ENCODE peak calls at places on chromosomes 6 and 20, in four cellular contexts. One of them, this sample, is unnamed.

GRCh38 chr6:27238010-27238983 is 9.2 kb upstream of the PRSS16 start:
- DNase-seq in CD4-positive, alpha-beta T cell: no peak
- DNase-seq in DND-41: no peak
- DNase-seq in M059J: peak
- DNase-seq in this sample: peak

GRCh38 chr6:144408151-144408550 is 123.0 kb downstream of the UTRN start:
- DNase-seq in CD4-positive, alpha-beta T cell: no peak
- DNase-seq in DND-41: no peak
- DNase-seq in M059J: no peak
- DNase-seq in this sample: no peak

GRCh38 chr6:116363759-116364158 is 7.0 kb upstream of the DSE start:
- DNase-seq in CD4-positive, alpha-beta T cell: no peak
- DNase-seq in DND-41: no peak
- DNase-seq in M059J: peak
- DNase-seq in this sample: peak

GRCh38 chr20:18590163-18590562 is 2.3 kb downstream of the DTD1 start:
- DNase-seq in CD4-positive, alpha-beta T cell: no peak
- DNase-seq in DND-41: no peak
- DNase-seq in M059J: peak
- DNase-seq in this sample: no peak

GRCh38 chr20:41889871-41890224 is 271.7 kb upstream of the CHD6 start:
- DNase-seq in CD4-positive, alpha-beta T cell: no peak
- DNase-seq in DND-41: no peak
- DNase-seq in M059J: peak
- DNase-seq in this sample: peak

GRCh38 chr20:47956261-47956995 is 171.1 kb upstream of the SULF2 start:
- DNase-seq in CD4-positive, alpha-beta T cell: no peak
- DNase-seq in DND-41: no peak
- DNase-seq in M059J: no peak
- DNase-seq in this sample: peak

GRCh38 chr20:45440891-45441685 is 25.1 kb downstream of the PIGT start:
- DNase-seq in CD4-positive, alpha-beta T cell: no peak
- DNase-seq in DND-41: no peak
- DNase-seq in M059J: no peak
- DNase-seq in this sample: no peak

GRCh38 chr6:156778615-156779205 is 1.5 kb downstream of the ARID1B start:
- DNase-seq in CD4-positive, alpha-beta T cell: peak
- DNase-seq in DND-41: peak
- DNase-seq in M059J: peak
- DNase-seq in this sample: peak

GRCh38 chr20:47461120-47461685 is 40.5 kb upstream of the NCOA3 start:
- DNase-seq in CD4-positive, alpha-beta T cell: no peak
- DNase-seq in DND-41: no peak
- DNase-seq in M059J: no peak
- DNase-seq in this sample: no peak

GRCh38 chr6:43951063-43951755 is 176.0 kb downstream of the MRPL14 start:
- DNase-seq in CD4-positive, alpha-beta T cell: no peak
- DNase-seq in DND-41: peak
- DNase-seq in M059J: peak
- DNase-seq in this sample: peak

GRCh38 chr6:75504902-75505233 is 11.3 kb upstream of the FILIP1 start:
- DNase-seq in CD4-positive, alpha-beta T cell: no peak
- DNase-seq in DND-41: no peak
- DNase-seq in M059J: peak
- DNase-seq in this sample: no peak

GRCh38 chr20:39904713-39905112 is 784.3 kb downstream of the MAFB start:
- DNase-seq in CD4-positive, alpha-beta T cell: no peak
- DNase-seq in DND-41: no peak
- DNase-seq in M059J: no peak
- DNase-seq in this sample: no peak

GRCh38 chr6:27297857-27298730 is 14.0 kb downstream of the POM121L2 start:
- DNase-seq in CD4-positive, alpha-beta T cell: no peak
- DNase-seq in DND-41: no peak
- DNase-seq in M059J: peak
- DNase-seq in this sample: peak

GRCh38 chr6:134060491-134061106 is 8.2 kb upstream of the SLC2A12 start:
- DNase-seq in CD4-positive, alpha-beta T cell: no peak
- DNase-seq in DND-41: no peak
- DNase-seq in M059J: peak
- DNase-seq in this sample: peak

GRCh38 chr20:63536997-63537524 is at the start of gene PTK6:
- DNase-seq in CD4-positive, alpha-beta T cell: no peak
- DNase-seq in DND-41: no peak
- DNase-seq in M059J: no peak
- DNase-seq in this sample: no peak

GRCh38 chr6:3226422-3227362 is 761 bp downstream of the TUBB2B start:
- DNase-seq in CD4-positive, alpha-beta T cell: peak
- DNase-seq in DND-41: no peak
- DNase-seq in M059J: peak
- DNase-seq in this sample: no peak

GRCh38 chr6:147958683-147959082 is 384.0 kb upstream of the SASH1 start:
- DNase-seq in CD4-positive, alpha-beta T cell: no peak
- DNase-seq in DND-41: no peak
- DNase-seq in M059J: no peak
- DNase-seq in this sample: no peak

GRCh38 chr20:32333181-32333987 is 24.7 kb upstream of the ASXL1 start:
- DNase-seq in CD4-positive, alpha-beta T cell: no peak
- DNase-seq in DND-41: no peak
- DNase-seq in M059J: no peak
- DNase-seq in this sample: no peak

GRCh38 chr20:1801551-1801950 is 93.7 kb upstream of the SIRPA start:
- DNase-seq in CD4-positive, alpha-beta T cell: no peak
- DNase-seq in DND-41: no peak
- DNase-seq in M059J: no peak
- DNase-seq in this sample: no peak

GRCh38 chr20:56429496-56429895 is 17.4 kb downstream of the CASS4 start:
- DNase-seq in CD4-positive, alpha-beta T cell: no peak
- DNase-seq in DND-41: no peak
- DNase-seq in M059J: peak
- DNase-seq in this sample: peak

GRCh38 chr6:10071631-10072220 is 343.1 kb downstream of the TFAP2A start:
- DNase-seq in CD4-positive, alpha-beta T cell: no peak
- DNase-seq in DND-41: no peak
- DNase-seq in M059J: no peak
- DNase-seq in this sample: no peak

GRCh38 chr6:19399406-19399805 is 437.8 kb upstream of the ID4 start:
- DNase-seq in CD4-positive, alpha-beta T cell: no peak
- DNase-seq in DND-41: no peak
- DNase-seq in M059J: peak
- DNase-seq in this sample: no peak

GRCh38 chr6:93962566-93962965 is 543.2 kb upstream of the EPHA7 start:
- DNase-seq in CD4-positive, alpha-beta T cell: no peak
- DNase-seq in DND-41: no peak
- DNase-seq in M059J: no peak
- DNase-seq in this sample: peak

GRCh38 chr6:26392932-26393636 is 9.0 kb upstream of the BTN3A1 start:
- DNase-seq in CD4-positive, alpha-beta T cell: no peak
- DNase-seq in DND-41: no peak
- DNase-seq in M059J: peak
- DNase-seq in this sample: no peak

GRCh38 chr6:6686748-6687601 is 98.5 kb downstream of the LY86 start:
- DNase-seq in CD4-positive, alpha-beta T cell: no peak
- DNase-seq in DND-41: peak
- DNase-seq in M059J: peak
- DNase-seq in this sample: peak

GRCh38 chr20:20869161-20869560 is 156.7 kb upstream of the RALGAPA2 start:
- DNase-seq in CD4-positive, alpha-beta T cell: no peak
- DNase-seq in DND-41: no peak
- DNase-seq in M059J: no peak
- DNase-seq in this sample: no peak

GRCh38 chr6:35601331-35602132 is 87.2 kb downstream of the FKBP5 start:
- DNase-seq in CD4-positive, alpha-beta T cell: peak
- DNase-seq in DND-41: peak
- DNase-seq in M059J: peak
- DNase-seq in this sample: peak

GRCh38 chr20:51554538-51555165 is 12.1 kb upstream of the NFATC2 start:
- DNase-seq in CD4-positive, alpha-beta T cell: no peak
- DNase-seq in DND-41: no peak
- DNase-seq in M059J: peak
- DNase-seq in this sample: peak

GRCh38 chr6:132746049-132746448 is 11.7 kb downstream of the VNN2 start:
- DNase-seq in CD4-positive, alpha-beta T cell: no peak
- DNase-seq in DND-41: no peak
- DNase-seq in M059J: no peak
- DNase-seq in this sample: no peak

GRCh38 chr6:87151786-87152527 is 3.4 kb upstream of the ZNF292 start:
- DNase-seq in CD4-positive, alpha-beta T cell: peak
- DNase-seq in DND-41: no peak
- DNase-seq in M059J: peak
- DNase-seq in this sample: no peak

GRCh38 chr20:10221022-10221421 is 2.4 kb downstream of the SNAP25 start:
- DNase-seq in CD4-positive, alpha-beta T cell: no peak
- DNase-seq in DND-41: no peak
- DNase-seq in M059J: no peak
- DNase-seq in this sample: no peak

GRCh38 chr6:29527564-29527963 is 32.0 kb downstream of the UBD start:
- DNase-seq in CD4-positive, alpha-beta T cell: no peak
- DNase-seq in DND-41: no peak
- DNase-seq in M059J: no peak
- DNase-seq in this sample: no peak

GRCh38 chr6:82741996-82742385 is 323.6 kb downstream of the UBE3D start:
- DNase-seq in CD4-positive, alpha-beta T cell: no peak
- DNase-seq in DND-41: no peak
- DNase-seq in M059J: peak
- DNase-seq in this sample: no peak

GRCh38 chr6:85390775-85391174 is 59.1 kb upstream of the NT5E start:
- DNase-seq in CD4-positive, alpha-beta T cell: no peak
- DNase-seq in DND-41: no peak
- DNase-seq in M059J: peak
- DNase-seq in this sample: no peak

GRCh38 chr20:58340853-58341252 is 31.3 kb downstream of the RAB22A start:
- DNase-seq in CD4-positive, alpha-beta T cell: no peak
- DNase-seq in DND-41: no peak
- DNase-seq in M059J: peak
- DNase-seq in this sample: peak

GRCh38 chr6:162178666-162179065 is 548.9 kb downstream of the PRKN start:
- DNase-seq in CD4-positive, alpha-beta T cell: no peak
- DNase-seq in DND-41: no peak
- DNase-seq in M059J: no peak
- DNase-seq in this sample: no peak